ENCODE peak calls at places on chromosomes 1 and 21, in four cellular contexts. One of them, this sample, is unnamed. For H3K27me3, the result is how much of the 10 kb centered on the place peaks cover.

GRCh38 chr1:167137285-167138192 is 43.7 kb downstream of the STYXL2 start:
- DNase-seq in adrenal gland: no peak
- DNase-seq in IMR-90: no peak
- DNase-seq in tibial artery: no peak
- DNase-seq in this sample: no peak

GRCh38 chr1:5623399-5623798 is 368.8 kb downstream of the NPHP4 start:
- DNase-seq in tibial artery: peak
- DNase-seq in IMR-90: no peak
- DNase-seq in adrenal gland: no peak
- DNase-seq in this sample: no peak

GRCh38 chr1:43225168-43225567 is 44.6 kb upstream of the TMEM125 start:
- DNase-seq in IMR-90: no peak
- DNase-seq in tibial artery: no peak
- DNase-seq in adrenal gland: no peak
- DNase-seq in this sample: no peak

GRCh38 chr21:37681711-37682110 is 234.5 kb downstream of the KCNJ6 start:
- DNase-seq in tibial artery: no peak
- DNase-seq in adrenal gland: no peak
- DNase-seq in IMR-90: no peak
- DNase-seq in this sample: no peak

GRCh38 chr1:10755977-10756521 is 40.4 kb downstream of the CASZ1 start:
- DNase-seq in IMR-90: no peak
- DNase-seq in adrenal gland: peak
- DNase-seq in tibial artery: peak
- DNase-seq in this sample: no peak

GRCh38 chr1:242877743-242878142 is 353.2 kb upstream of the PLD5 start:
- DNase-seq in IMR-90: no peak
- DNase-seq in tibial artery: no peak
- DNase-seq in adrenal gland: no peak
- DNase-seq in this sample: no peak

GRCh38 chr1:236168716-236169429 is 26.5 kb downstream of the GPR137B start:
- DNase-seq in adrenal gland: peak
- DNase-seq in IMR-90: peak
- DNase-seq in tibial artery: peak
- DNase-seq in this sample: no peak

GRCh38 chr1:171881466-171881865 is 40.2 kb downstream of the DNM3 start:
- DNase-seq in tibial artery: no peak
- DNase-seq in IMR-90: no peak
- DNase-seq in adrenal gland: no peak
- DNase-seq in this sample: no peak

GRCh38 chr1:40847023-40847740 is 15.0 kb downstream of the CITED4 start:
- DNase-seq in tibial artery: no peak
- DNase-seq in IMR-90: peak
- DNase-seq in adrenal gland: no peak
- DNase-seq in this sample: no peak

GRCh38 chr1:115706774-115707425 is 61.6 kb downstream of the CASQ2 start:
- DNase-seq in IMR-90: peak
- DNase-seq in tibial artery: no peak
- DNase-seq in adrenal gland: no peak
- DNase-seq in this sample: peak

GRCh38 chr1:155316922-155317321 is 3.8 kb upstream of the RUSC1 start:
- DNase-seq in IMR-90: no peak
- DNase-seq in adrenal gland: no peak
- DNase-seq in tibial artery: no peak
- DNase-seq in this sample: no peak

GRCh38 chr1:17419626-17420328 is 19.7 kb downstream of the RCC2 start:
- DNase-seq in adrenal gland: peak
- DNase-seq in tibial artery: peak
- DNase-seq in IMR-90: peak
- DNase-seq in this sample: no peak

DNA sequence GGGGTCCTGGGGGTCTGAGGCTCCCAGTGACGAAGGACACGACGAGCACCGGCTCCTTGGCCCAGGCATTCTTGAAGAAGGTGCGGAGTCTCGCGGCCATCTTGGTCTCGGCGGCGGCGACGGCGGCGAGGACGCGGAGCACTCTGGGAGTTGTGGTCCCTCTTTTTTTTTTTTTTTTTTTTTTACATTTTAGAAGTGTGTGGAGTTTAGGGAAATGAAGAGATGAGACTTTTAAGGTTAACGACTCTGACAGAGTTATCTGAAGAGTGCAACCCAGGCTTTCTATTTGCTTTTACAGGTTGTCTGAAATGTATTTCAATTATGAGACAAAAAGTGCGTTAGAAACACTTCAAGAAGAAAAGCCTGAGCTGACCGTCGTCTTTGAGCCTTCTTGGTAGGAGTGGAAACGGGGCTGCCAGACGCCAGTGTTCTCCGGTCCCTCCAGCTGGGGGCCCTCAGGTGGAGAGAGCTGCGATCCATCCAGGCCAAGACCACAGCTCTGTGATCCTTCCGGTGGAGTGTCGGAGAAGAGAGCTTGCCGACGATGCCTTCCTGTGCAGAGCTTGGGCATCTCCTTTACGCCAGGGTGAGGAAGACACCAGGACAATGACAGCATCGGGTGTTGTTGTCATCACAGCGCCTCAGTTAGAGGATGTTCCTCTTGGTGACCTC is 9.7 kb downstream of the OR2B11 start:
- DNase-seq in IMR-90: peak
- DNase-seq in tibial artery: no peak
- DNase-seq in adrenal gland: peak
- DNase-seq in this sample: no peak
- H3K4me3 ChIP-seq in IMR-90: peak
- H3K4me3 ChIP-seq in tibial artery: peak
- H3K4me3 ChIP-seq in adrenal gland: no peak
- H3K4me3 ChIP-seq in this sample: peak

GRCh38 chr1:151852733-151853132 is 779 bp downstream of the THEM5 start:
- DNase-seq in IMR-90: no peak
- DNase-seq in tibial artery: no peak
- DNase-seq in adrenal gland: no peak
- DNase-seq in this sample: no peak

GRCh38 chr1:151853411-151853930 is at the start of gene THEM5:
- DNase-seq in adrenal gland: no peak
- DNase-seq in tibial artery: no peak
- DNase-seq in IMR-90: no peak
- DNase-seq in this sample: no peak

GRCh38 chr1:151855997-151856396 is 2.5 kb upstream of the THEM5 start:
- DNase-seq in tibial artery: no peak
- DNase-seq in adrenal gland: no peak
- DNase-seq in IMR-90: no peak
- DNase-seq in this sample: no peak

GRCh38 chr1:151851886-151852285 is 1.6 kb downstream of the THEM5 start:
- DNase-seq in tibial artery: no peak
- DNase-seq in IMR-90: no peak
- DNase-seq in adrenal gland: no peak
- DNase-seq in this sample: no peak

GRCh38 chr1:151854658-151855057 is 1.1 kb upstream of the THEM5 start:
- DNase-seq in adrenal gland: no peak
- DNase-seq in IMR-90: no peak
- DNase-seq in tibial artery: no peak
- DNase-seq in this sample: no peak
- H3K27ac ChIP-seq in adrenal gland: no peak
- H3K27ac ChIP-seq in IMR-90: no peak
- H3K27ac ChIP-seq in tibial artery: no peak
- H3K27ac ChIP-seq in this sample: no peak

GRCh38 chr1:12177999-12178441 is 11.2 kb downstream of the TNFRSF1B start:
- DNase-seq in tibial artery: peak
- DNase-seq in IMR-90: peak
- DNase-seq in adrenal gland: peak
- DNase-seq in this sample: peak

GRCh38 chr1:12176298-12177118 is 9.7 kb downstream of the TNFRSF1B start:
- DNase-seq in IMR-90: no peak
- DNase-seq in adrenal gland: no peak
- DNase-seq in tibial artery: no peak
- DNase-seq in this sample: no peak

GRCh38 chr1:12179111-12179519 is 12.3 kb downstream of the TNFRSF1B start:
- DNase-seq in adrenal gland: peak
- DNase-seq in IMR-90: peak
- DNase-seq in tibial artery: no peak
- DNase-seq in this sample: peak

GRCh38 chr1:12178511-12178910 is 11.7 kb downstream of the TNFRSF1B start:
- DNase-seq in IMR-90: no peak
- DNase-seq in tibial artery: no peak
- DNase-seq in adrenal gland: no peak
- DNase-seq in this sample: no peak

DNA sequence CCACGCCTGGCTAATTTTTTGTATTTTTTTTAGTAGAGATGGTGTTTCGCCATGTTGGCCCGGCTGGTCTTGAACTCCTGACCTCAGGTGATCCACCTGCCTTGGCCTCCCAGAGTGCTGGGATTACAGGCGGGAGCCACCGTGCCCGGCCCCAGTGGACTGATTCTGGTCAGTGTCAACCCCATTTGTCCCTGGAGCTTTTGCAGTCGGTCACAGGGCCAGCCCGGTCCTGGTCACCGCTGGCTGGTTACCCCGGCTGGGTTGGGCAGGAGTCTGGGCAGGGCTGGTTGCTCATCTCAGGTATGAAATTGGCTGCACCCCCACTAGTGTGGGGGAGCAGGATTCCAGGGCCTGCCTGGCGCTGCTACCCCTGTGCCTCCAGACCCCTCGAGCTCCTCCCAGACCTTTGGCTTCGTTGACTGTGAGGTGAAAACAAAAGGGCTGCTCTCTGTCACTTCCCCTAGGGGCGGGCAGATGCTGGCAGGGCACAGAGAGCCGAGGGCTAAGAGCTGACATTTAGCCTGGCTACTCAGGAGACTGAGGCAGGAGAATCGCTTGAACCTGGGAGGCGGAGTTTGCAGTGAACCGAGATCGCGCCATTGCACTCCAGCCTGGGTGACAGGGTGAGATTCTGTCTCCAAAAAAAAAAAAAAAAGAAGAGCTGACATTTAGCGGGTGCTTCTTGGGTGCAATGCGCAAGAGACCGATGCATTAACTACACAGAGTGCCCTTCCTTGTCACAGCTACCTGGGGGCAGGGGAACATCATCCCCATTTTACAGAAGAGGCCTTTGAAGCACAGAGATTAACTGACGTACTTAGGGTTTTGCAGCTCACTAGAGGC is 10.6 kb downstream of the TNFRSF1B start:
- DNase-seq in tibial artery: no peak
- DNase-seq in IMR-90: no peak
- DNase-seq in adrenal gland: no peak
- DNase-seq in this sample: no peak
- H3K27me3 ChIP-seq in tibial artery: under half
- H3K27me3 ChIP-seq in IMR-90: under half
- H3K27me3 ChIP-seq in adrenal gland: under half
- H3K27me3 ChIP-seq in this sample: under half

GRCh38 chr1:52057876-52058275 is 1.8 kb downstream of the BTF3L4 start:
- DNase-seq in adrenal gland: no peak
- DNase-seq in tibial artery: no peak
- DNase-seq in IMR-90: no peak
- DNase-seq in this sample: no peak
- H3K4me3 ChIP-seq in adrenal gland: no peak
- H3K4me3 ChIP-seq in tibial artery: no peak
- H3K4me3 ChIP-seq in IMR-90: no peak
- H3K4me3 ChIP-seq in this sample: peak